ENCODE peak calls at places on chromosomes 2 and 18, in six cellular contexts. T, J, N, O, K and X are unnamed samples.

GRCh38 chr2:43184339-43184895 is 42.0 kb downstream of the ZFP36L2 start:
- DNase-seq in T (peak), J (peak), N (no peak), O (peak), K (no peak), X (no peak)

GRCh38 chr2:45169339-45170190 is 160.3 kb upstream of the SIX2 start:
- DNase-seq in T (peak), J (peak), N (peak), O (peak), K (peak), X (peak)

GRCh38 chr2:196249860-196250259 is 78.5 kb upstream of the STK17B start:
- DNase-seq in T (no peak), J (no peak), N (no peak), O (no peak), K (no peak), X (no peak)

GRCh38 chr18:50662775-50663383 is 103.0 kb downstream of the MAPK4 start:
- DNase-seq in T (no peak), J (no peak), N (no peak), O (no peak), K (no peak), X (no peak)

GRCh38 chr2:68357608-68358337 is 7.3 kb upstream of the PLEK start:
- DNase-seq in T (peak), J (peak), N (no peak), O (peak), K (no peak), X (peak)

GRCh38 chr2:232897386-232897970 is 27.4 kb downstream of the SNORC start:
- DNase-seq in T (no peak), J (no peak), N (no peak), O (no peak), K (no peak), X (no peak)

GRCh38 chr2:20343128-20343527 is 7.5 kb downstream of the PUM2 start:
- DNase-seq in T (no peak), J (peak), N (no peak), O (no peak), K (no peak), X (no peak)

GRCh38 chr2:229553091-229553490 is 161.3 kb downstream of the DNER start:
- DNase-seq in T (no peak), J (no peak), N (no peak), O (no peak), K (no peak), X (no peak)

GRCh38 chr2:206642075-206643025 is at the start of gene FAM237A:
- DNase-seq in T (no peak), J (peak), N (no peak), O (peak), K (peak), X (peak)

GRCh38 chr2:37189452-37190153 is 1.1 kb upstream of the SULT6B1 start:
- DNase-seq in T (peak), J (peak), N (no peak), O (peak), K (no peak), X (no peak)

GRCh38 chr2:210626849-210627248 is 70.5 kb downstream of the CPS1 start:
- DNase-seq in T (no peak), J (no peak), N (no peak), O (no peak), K (no peak), X (no peak)

GRCh38 chr2:5975406-5975805 is 283.2 kb downstream of the SOX11 start:
- DNase-seq in T (no peak), J (no peak), N (no peak), O (no peak), K (no peak), X (no peak)

GRCh38 chr2:127102464-127103242 is 4.3 kb downstream of the BIN1 start:
- DNase-seq in T (no peak), J (no peak), N (no peak), O (no peak), K (no peak), X (no peak)

GRCh38 chr2:111664451-111664850 is 219.5 kb downstream of the ANAPC1 start:
- DNase-seq in T (no peak), J (no peak), N (no peak), O (no peak), K (no peak), X (no peak)

GRCh38 chr2:209556354-209556961 is 132.6 kb downstream of the MAP2 start:
- DNase-seq in T (no peak), J (no peak), N (no peak), O (peak), K (no peak), X (no peak)

GRCh38 chr2:70918016-70918415 is 17.7 kb upstream of the ATP6V1B1 start:
- DNase-seq in T (no peak), J (no peak), N (no peak), O (no peak), K (no peak), X (no peak)

GRCh38 chr2:224401641-224402342 is at the start of gene FAM124B:
- DNase-seq in T (no peak), J (peak), N (peak), O (no peak), K (no peak), X (peak)

GRCh38 chr2:42060718-42061619 is 13.1 kb downstream of the PKDCC start:
- DNase-seq in T (no peak), J (no peak), N (no peak), O (no peak), K (no peak), X (no peak)

GRCh38 chr2:234763051-234763909 is 188.5 kb upstream of the SH3BP4 start:
- DNase-seq in T (no peak), J (no peak), N (no peak), O (no peak), K (no peak), X (no peak)

GRCh38 chr2:26521054-26521912 is 43.4 kb upstream of the OTOF start:
- DNase-seq in T (peak), J (peak), N (peak), O (peak), K (no peak), X (peak)

GRCh38 chr2:110679865-110680264 is 2.0 kb upstream of the BUB1 start:
- DNase-seq in T (no peak), J (no peak), N (no peak), O (no peak), K (no peak), X (no peak)

GRCh38 chr2:99936065-99936464 is 206.3 kb downstream of the AFF3 start:
- DNase-seq in T (no peak), J (no peak), N (no peak), O (no peak), K (no peak), X (no peak)

GRCh38 chr2:39781697-39782096 is 2.6 kb upstream of the THUMPD2 start:
- DNase-seq in T (no peak), J (no peak), N (no peak), O (no peak), K (no peak), X (no peak)

GRCh38 chr18:48997985-48998831 is 47.4 kb upstream of the SMAD7 start:
- DNase-seq in T (peak), J (no peak), N (peak), O (peak), K (no peak), X (no peak)

GRCh38 chr2:54347622-54348021 is 91.6 kb upstream of the TSPYL6 start:
- DNase-seq in T (no peak), J (no peak), N (no peak), O (no peak), K (no peak), X (no peak)

GRCh38 chr2:54350422-54350821 is 94.4 kb upstream of the TSPYL6 start:
- DNase-seq in T (no peak), J (no peak), N (no peak), O (no peak), K (no peak), X (no peak)

GRCh38 chr2:54348672-54349071 is 92.6 kb upstream of the TSPYL6 start:
- DNase-seq in T (no peak), J (no peak), N (no peak), O (no peak), K (no peak), X (no peak)

DNA sequence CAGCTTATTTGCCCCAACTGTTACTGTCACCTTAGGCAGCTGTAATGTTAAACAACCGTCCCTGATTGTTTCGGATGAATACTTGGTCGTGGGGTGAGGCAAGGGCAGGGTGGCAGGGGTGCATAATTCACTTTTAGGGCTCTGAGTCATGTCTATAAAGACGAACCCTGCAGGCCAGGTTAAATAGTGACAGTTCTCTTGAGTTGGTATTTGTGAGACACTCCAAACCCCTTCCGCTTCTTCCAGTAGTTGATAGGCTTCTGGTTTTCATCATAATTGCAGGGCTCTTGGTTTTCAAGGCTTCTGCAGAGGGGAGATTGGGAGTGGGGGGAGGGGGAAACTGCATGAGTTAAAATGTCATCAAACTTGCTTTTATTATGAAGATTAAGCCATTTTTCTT is 97.2 kb upstream of the TSPYL6 start:
- DNase-seq in T (no peak), J (no peak), N (no peak), O (no peak), K (no peak), X (no peak)
- TF ChIP-seq CTCF in T (no peak), J (no peak), N (no peak), O (no peak), K (no peak), X (no peak)

DNA sequence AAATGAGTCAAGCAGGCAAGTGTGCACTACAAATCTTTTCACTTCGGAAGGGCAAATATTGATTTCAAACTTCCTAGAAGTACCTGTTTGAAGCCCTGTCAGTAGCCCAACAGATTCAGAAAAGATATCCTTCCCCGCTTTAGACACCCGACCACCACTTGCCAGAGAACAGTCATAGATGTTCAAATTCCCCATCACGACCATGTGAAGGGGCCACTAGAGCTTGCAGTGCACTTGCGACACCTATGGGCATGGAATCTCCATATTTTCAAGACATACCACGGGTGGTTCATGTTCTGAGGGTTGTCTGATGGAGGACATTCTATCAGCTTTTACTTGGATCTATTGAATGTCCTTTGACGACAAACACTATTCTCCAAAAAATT is 23.8 kb downstream of the GNLY start:
- DNase-seq in T (no peak), J (no peak), N (no peak), O (no peak), K (no peak), X (no peak)
- TF ChIP-seq CTCF in T (peak), J (no peak), N (no peak), O (peak), K (no peak), X (no peak)

GRCh38 chr2:24231461-24231881 is 56.6 kb downstream of the FAM228A start:
- DNase-seq in T (no peak), J (no peak), N (no peak), O (no peak), K (no peak), X (no peak)

GRCh38 chr2:24222946-24223345 is 48.1 kb downstream of the FAM228A start:
- DNase-seq in T (no peak), J (no peak), N (no peak), O (no peak), K (no peak), X (no peak)

GRCh38 chr2:24233321-24233720 is 58.5 kb downstream of the FAM228A start:
- DNase-seq in T (no peak), J (no peak), N (no peak), O (no peak), K (no peak), X (no peak)

GRCh38 chr2:24225883-24226282 is 51.0 kb downstream of the FAM228A start:
- DNase-seq in T (no peak), J (no peak), N (no peak), O (no peak), K (no peak), X (no peak)

GRCh38 chr2:24228470-24228869 is 53.6 kb downstream of the FAM228A start:
- DNase-seq in T (no peak), J (no peak), N (no peak), O (peak), K (no peak), X (no peak)
- TF ChIP-seq CTCF in T (peak), J (peak), N (peak), O (peak), K (peak), X (no peak)

DNA sequence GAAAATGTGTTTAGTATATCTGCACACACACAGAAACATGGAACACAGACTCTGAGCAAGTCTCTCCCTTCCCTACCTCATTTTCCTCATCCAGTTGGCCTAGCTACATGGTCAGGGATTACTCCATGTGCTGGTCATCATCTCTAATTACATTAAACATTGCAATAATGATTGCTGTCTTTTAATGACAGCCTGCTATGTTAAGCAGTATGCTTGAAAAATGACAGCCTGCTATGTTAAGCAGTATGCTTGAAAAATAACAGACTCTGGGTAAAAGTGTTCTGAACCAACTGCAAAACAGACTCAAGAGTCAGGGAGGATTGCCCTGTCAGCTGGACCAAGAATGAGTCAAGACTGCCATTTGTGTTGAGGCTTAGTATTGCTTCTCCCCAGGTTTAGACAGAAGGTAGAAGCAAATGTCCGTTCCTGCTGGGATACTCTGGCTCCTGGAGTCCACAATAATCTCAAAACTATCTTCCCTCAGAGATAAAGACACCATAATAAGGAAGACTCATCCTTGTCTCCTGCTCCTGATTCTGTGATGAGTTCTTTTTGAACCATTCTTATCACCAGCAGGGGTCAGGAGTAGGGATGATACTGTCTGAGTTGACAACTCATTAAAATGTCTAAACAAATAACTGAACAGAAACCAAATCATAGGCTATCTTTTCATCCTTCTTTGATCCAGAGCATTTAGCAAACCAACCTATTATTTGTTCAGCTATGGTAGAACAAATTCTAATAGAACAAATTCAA is 57.7 kb downstream of the CCDC93 start:
- DNase-seq in T (no peak), J (no peak), N (no peak), O (peak), K (no peak), X (no peak)
- TF ChIP-seq CTCF in T (peak), J (no peak), N (peak), O (peak), K (no peak), X (peak)

GRCh38 chr2:138922973-138923563 is 142.9 kb upstream of the NXPH2 start:
- DNase-seq in T (no peak), J (no peak), N (no peak), O (peak), K (no peak), X (no peak)
- TF ChIP-seq CTCF in T (peak), J (no peak), N (peak), O (peak), K (peak), X (peak)

DNA sequence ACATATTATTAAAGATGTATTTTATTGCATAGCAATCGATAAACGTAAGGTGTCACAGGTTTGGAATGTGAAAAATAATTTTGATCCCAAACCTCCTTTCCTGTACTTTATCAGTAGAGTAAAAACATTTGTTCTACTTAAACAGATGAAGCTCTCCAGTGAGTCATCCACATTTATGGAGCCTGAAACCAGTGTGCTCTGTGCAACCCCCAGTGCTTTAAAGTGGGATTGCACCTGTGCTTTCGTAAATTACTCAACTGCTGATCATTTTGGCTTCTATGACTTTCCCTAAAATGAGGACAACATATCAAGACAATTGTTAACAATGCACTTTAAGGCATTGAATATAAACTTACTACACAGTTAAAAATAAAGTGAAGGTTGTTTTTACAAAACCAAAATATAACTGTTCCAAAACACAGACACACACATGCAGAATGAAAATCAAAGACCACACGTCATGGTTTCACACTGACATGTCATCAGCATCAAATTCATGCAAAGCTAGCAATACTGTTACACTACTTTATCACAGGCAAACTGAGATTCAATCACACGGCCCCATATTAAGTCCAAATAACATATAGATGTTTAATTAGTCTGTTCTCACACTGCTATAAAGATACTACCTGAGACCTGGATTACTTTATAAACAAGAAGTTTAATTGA is 9.7 kb downstream of the TMEM18 start:
- DNase-seq in T (peak), J (peak), N (no peak), O (peak), K (no peak), X (no peak)
- TF ChIP-seq CTCF in T (peak), J (peak), N (peak), O (no peak), K (peak), X (peak)

GRCh38 chr18:42072407-42072806 is 117.4 kb downstream of the PIK3C3 start:
- DNase-seq in T (no peak), J (peak), N (no peak), O (no peak), K (no peak), X (no peak)
- TF ChIP-seq CTCF in T (no peak), J (peak), N (no peak), O (no peak), K (no peak), X (no peak)